ENCODE peak calls at places on chromosomes 7 and 10, in seven cellular contexts. G, J, V, H, B, S and F are unnamed samples.

GRCh38 chr10:52491246-52492000 is 177.3 kb downstream of the DKK1 start:
- DNase-seq in V (no peak), S (no peak), J (no peak), B (no peak), H (no peak), G (no peak), F (peak)

GRCh38 chr10:71302874-71303568 is 16.0 kb upstream of the SLC29A3 start:
- DNase-seq in G (peak), J (no peak), H (no peak), S (no peak), V (no peak), B (no peak), F (no peak)

GRCh38 chr7:31850066-31850465 is 163.1 kb downstream of the PPP1R17 start:
- DNase-seq in J (no peak), B (no peak), V (no peak), H (no peak), S (no peak), G (no peak), F (no peak)

GRCh38 chr10:3452234-3452633 is 279.7 kb upstream of the PITRM1 start:
- DNase-seq in H (no peak), B (no peak), V (no peak), S (peak), G (peak), J (no peak), F (peak)

GRCh38 chr7:47268826-47269465 is 313.0 kb downstream of the TNS3 start:
- DNase-seq in S (no peak), B (no peak), J (no peak), G (no peak), H (no peak), V (no peak), F (no peak)

GRCh38 chr10:8136745-8137144 is 82.3 kb downstream of the GATA3 start:
- DNase-seq in V (no peak), G (no peak), S (no peak), B (no peak), J (no peak), H (no peak), F (no peak)

GRCh38 chr10:32350811-32351342 is 3.9 kb upstream of the EPC1 start:
- DNase-seq in S (no peak), G (no peak), H (no peak), V (no peak), B (no peak), J (no peak), F (no peak)

GRCh38 chr10:13340626-13341370 is 7.3 kb downstream of the SEPHS1 start:
- DNase-seq in V (no peak), H (no peak), S (no peak), J (no peak), G (no peak), B (no peak), F (no peak)

GRCh38 chr7:133633055-133633454 is 380.2 kb downstream of the EXOC4 start:
- DNase-seq in S (no peak), B (no peak), H (no peak), J (no peak), V (no peak), G (no peak), F (no peak)

GRCh38 chr10:132745511-132745910 is 40.4 kb downstream of the NKX6-2 start:
- DNase-seq in V (no peak), B (no peak), H (no peak), G (no peak), S (no peak), J (no peak), F (no peak)
- H3K4me3 ChIP-seq in V (no peak), B (no peak), H (no peak), G (no peak), S (no peak), J (no peak), F (no peak)

GRCh38 chr7:44461387-44461786 is 29.1 kb downstream of the NUDCD3 start:
- DNase-seq in B (no peak), H (no peak), G (no peak), S (peak), V (no peak), J (no peak), F (peak)

GRCh38 chr7:44465490-44465889 is 25.0 kb downstream of the NUDCD3 start:
- DNase-seq in S (no peak), V (no peak), J (no peak), B (no peak), H (no peak), G (no peak), F (no peak)

GRCh38 chr7:44460325-44460724 is 30.1 kb downstream of the NUDCD3 start:
- DNase-seq in J (no peak), B (no peak), S (no peak), H (no peak), V (no peak), G (no peak), F (no peak)

GRCh38 chr7:44466300-44467216 is 23.9 kb downstream of the NUDCD3 start:
- DNase-seq in S (no peak), V (no peak), B (no peak), G (no peak), J (no peak), H (no peak), F (no peak)

GRCh38 chr7:44463169-44463808 is 27.2 kb downstream of the NUDCD3 start:
- DNase-seq in G (peak), H (no peak), J (no peak), S (no peak), B (no peak), V (no peak), F (no peak)
- TF ChIP-seq CTCF in G (peak), H (peak), J (no peak), S (peak), B (peak), V (peak), F (peak)

GRCh38 chr7:157686285-157686894 is 349.6 kb downstream of the DNAJB6 start:
- DNase-seq in H (no peak), B (no peak), G (no peak), V (no peak), J (no peak), S (no peak), F (no peak)

GRCh38 chr7:157684157-157684595 is 347.4 kb downstream of the DNAJB6 start:
- DNase-seq in H (no peak), J (no peak), S (no peak), B (no peak), G (peak), V (no peak), F (no peak)

GRCh38 chr7:157685430-157686284 is 348.9 kb downstream of the DNAJB6 start:
- DNase-seq in J (peak), H (no peak), B (no peak), V (no peak), S (no peak), G (no peak), F (no peak)

GRCh38 chr7:157683251-157684156 is 346.7 kb downstream of the DNAJB6 start:
- DNase-seq in B (no peak), S (no peak), V (no peak), G (no peak), J (peak), H (no peak), F (no peak)

GRCh38 chr7:157684596-157685429 is 348.0 kb downstream of the DNAJB6 start:
- DNase-seq in J (peak), H (no peak), S (no peak), V (no peak), G (no peak), B (no peak), F (no peak)
- H3K4me3 ChIP-seq in J (no peak), H (peak), S (no peak), V (no peak), G (peak), B (peak), F (peak)

GRCh38 chr7:157874208-157874816 is 537.5 kb downstream of the DNAJB6 start:
- DNase-seq in J (peak), H (no peak), V (no peak), G (no peak), B (no peak), S (no peak), F (no peak)

GRCh38 chr7:157875230-157876179 is 538.7 kb downstream of the DNAJB6 start:
- DNase-seq in G (peak), S (no peak), H (no peak), B (peak), V (no peak), J (peak), F (no peak)

GRCh38 chr7:157874870-157875229 is 538.0 kb downstream of the DNAJB6 start:
- DNase-seq in B (no peak), V (no peak), G (no peak), J (no peak), S (no peak), H (no peak), F (no peak)

GRCh38 chr7:157877298-157877840 is 540.6 kb downstream of the DNAJB6 start:
- DNase-seq in B (no peak), G (no peak), J (peak), H (no peak), S (no peak), V (no peak), F (no peak)

GRCh38 chr7:157876469-157877285 is 539.9 kb downstream of the DNAJB6 start:
- DNase-seq in S (no peak), J (peak), V (no peak), B (no peak), G (no peak), H (no peak), F (no peak)
- TF ChIP-seq CTCF in S (no peak), J (no peak), V (no peak), B (no peak), G (no peak), H (no peak), F (no peak)

GRCh38 chr7:1513657-1514095 is 9.5 kb upstream of the INTS1 start:
- DNase-seq in V (no peak), B (no peak), H (no peak), J (no peak), G (no peak), S (no peak), F (no peak)
- H3K4me3 ChIP-seq in V (no peak), B (peak), H (peak), J (no peak), G (no peak), S (no peak), F (no peak)

GRCh38 chr7:100586266-100587025 is at the start of gene FBXO24:
- DNase-seq in G (peak), B (peak), J (peak), S (peak), V (peak), H (peak), F (peak)

GRCh38 chr7:100583132-100584045 is 2.5 kb downstream of the LRCH4 start:
- DNase-seq in S (no peak), H (no peak), V (peak), G (peak), B (peak), J (peak), F (no peak)

GRCh38 chr7:100584046-100584676 is 1.8 kb downstream of the LRCH4 start:
- DNase-seq in J (peak), S (no peak), V (peak), G (no peak), H (peak), B (no peak), F (no peak)

GRCh38 chr7:100584677-100585510 is 1.0 kb downstream of the LRCH4 start:
- DNase-seq in B (peak), H (peak), S (no peak), G (peak), J (peak), V (peak), F (no peak)

GRCh38 chr7:100585511-100586265 is at the start of gene LRCH4:
- DNase-seq in G (peak), V (peak), B (peak), H (peak), S (no peak), J (peak), F (no peak)
- TF ChIP-seq CTCF in G (no peak), V (no peak), B (no peak), H (no peak), S (no peak), J (no peak), F (no peak)

GRCh38 chr7:130048906-130049305 is 2.3 kb downstream of the ZC3HC1 start:
- DNase-seq in B (no peak), G (no peak), S (no peak), H (no peak), V (no peak), J (no peak), F (no peak)

DNA sequence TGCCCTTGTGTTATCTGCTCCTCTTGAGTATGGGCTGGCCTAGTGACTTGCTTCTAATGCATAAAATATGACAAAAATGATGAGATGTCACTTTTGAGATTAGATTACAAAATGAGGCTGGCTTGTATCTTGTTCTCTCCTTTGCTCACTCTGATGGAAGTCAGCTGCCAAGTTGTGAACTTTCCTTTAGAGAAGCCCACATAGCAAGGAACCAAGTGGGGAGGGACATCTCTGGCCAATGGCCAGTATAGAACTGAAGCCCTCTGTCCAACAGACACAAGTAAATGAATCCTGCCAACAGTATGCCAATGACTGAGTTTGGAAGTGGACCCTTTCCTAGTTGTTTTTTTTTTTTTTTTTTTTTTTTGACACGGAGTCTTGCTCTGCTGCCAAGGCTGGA is 3.4 kb downstream of the ZC3HC1 start:
- DNase-seq in V (no peak), H (no peak), S (no peak), B (no peak), G (no peak), J (no peak), F (no peak)
- H3K4me3 ChIP-seq in V (no peak), H (no peak), S (no peak), B (no peak), G (no peak), J (no peak), F (no peak)

GRCh38 chr7:22295402-22296264 is 61.3 kb downstream of the RAPGEF5 start:
- DNase-seq in H (no peak), B (no peak), V (no peak), G (peak), J (no peak), S (no peak), F (no peak)
- TF ChIP-seq CTCF in H (no peak), B (peak), V (no peak), G (peak), J (no peak), S (peak), F (no peak)

GRCh38 chr7:7182156-7183060 is at the start of gene C1GALT1:
- DNase-seq in S (peak), J (peak), G (peak), H (peak), V (peak), B (peak), F (peak)

GRCh38 chr7:7183061-7183832 is 903 bp downstream of the C1GALT1 start:
- DNase-seq in G (peak), H (peak), V (peak), J (peak), B (no peak), S (no peak), F (no peak)

GRCh38 chr7:7181519-7182155 is 707 bp upstream of the C1GALT1 start:
- DNase-seq in G (peak), S (no peak), H (no peak), J (peak), V (peak), B (peak), F (no peak)

GRCh38 chr7:7178906-7179305 is 3.4 kb upstream of the C1GALT1 start:
- DNase-seq in G (no peak), S (no peak), J (no peak), H (no peak), B (no peak), V (no peak), F (no peak)

DNA sequence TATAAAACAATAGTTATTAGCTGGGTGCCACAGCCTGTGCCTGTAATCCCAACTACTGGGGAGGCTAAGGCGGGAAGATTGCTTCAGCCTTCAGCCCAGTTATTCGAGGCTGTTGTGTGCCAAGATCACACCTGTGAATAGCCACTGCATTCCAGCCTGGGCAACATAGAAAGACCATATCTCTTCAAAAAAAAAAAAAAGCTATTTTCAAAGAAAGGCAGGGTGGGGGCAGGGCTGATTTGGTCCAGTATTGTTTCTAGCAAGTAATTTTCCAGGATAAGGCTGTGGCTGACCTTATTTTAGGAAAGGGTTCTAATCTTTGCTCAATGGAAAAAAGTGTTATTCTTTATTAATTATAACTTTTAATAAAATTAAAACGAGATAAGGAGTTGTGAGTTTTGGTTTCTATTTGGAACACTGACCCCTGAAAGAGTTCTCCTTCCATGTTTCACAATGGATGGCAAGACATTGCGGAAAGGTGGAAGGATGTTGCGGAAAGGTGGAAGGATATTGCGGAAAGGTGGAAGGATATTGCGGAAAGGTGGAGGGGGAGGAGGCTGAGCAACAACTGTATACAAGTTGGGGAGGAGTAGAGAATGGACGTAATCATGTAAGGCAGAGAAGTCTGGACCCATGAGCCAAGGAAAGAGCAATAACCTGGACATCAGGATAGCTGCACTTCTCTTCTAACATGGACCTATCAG is 1.5 kb upstream of the C1GALT1 start:
- DNase-seq in V (no peak), G (no peak), B (no peak), J (no peak), H (no peak), S (no peak), F (no peak)
- H3K4me3 ChIP-seq in V (no peak), G (peak), B (peak), J (no peak), H (peak), S (peak), F (no peak)

DNA sequence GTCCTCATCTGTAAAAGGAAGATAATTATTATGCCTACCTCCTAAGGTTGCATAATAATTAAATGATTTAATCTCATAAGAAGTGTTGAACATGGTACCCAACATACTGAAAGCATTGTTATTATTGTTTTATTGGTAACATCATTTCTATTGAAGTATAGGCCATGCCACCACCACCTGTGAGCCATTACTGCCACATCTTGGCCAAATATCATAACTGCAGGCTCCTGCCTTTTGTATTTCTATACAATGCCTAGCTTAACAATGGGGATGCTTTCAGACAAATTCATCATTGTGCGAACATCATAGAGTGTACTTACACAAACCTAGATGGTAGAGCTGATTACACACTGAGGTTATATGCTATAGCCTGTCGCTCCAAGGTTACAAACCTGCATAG is 61.1 kb upstream of the NPSR1 start:
- DNase-seq in H (no peak), V (no peak), S (no peak), B (no peak), J (no peak), G (peak), F (no peak)
- TF ChIP-seq CTCF in H (no peak), V (no peak), S (no peak), B (peak), J (no peak), G (peak), F (peak)